ENCODE peak calls at places on chromosomes 13 and 19, in eight cellular contexts. One of them, this sample, is unnamed.

GRCh38 chr13:111845621-111846351 is 221.2 kb upstream of the SOX1 start:
- DNase-seq in effector memory CD4-positive, alpha-beta T cell: no peak
- DNase-seq in choroid plexus epithelial cell: no peak
- DNase-seq in hepatic stellate cell: no peak
- DNase-seq in astrocyte of the cerebellum: no peak
- DNase-seq in neural crest cell: no peak
- DNase-seq in GM23338: peak
- DNase-seq in stimulated activated CD4-positive, alpha-beta T cell treated with anti-CD3 and anti-CD28 coated beads, Interleukin-4, amount 100 ng/mL, for 1 hour: no peak
- DNase-seq in this sample: no peak

GRCh38 chr13:66264976-66265375 is 965.2 kb downstream of the PCDH9 start:
- DNase-seq in GM23338: no peak
- DNase-seq in choroid plexus epithelial cell: peak
- DNase-seq in hepatic stellate cell: no peak
- DNase-seq in neural crest cell: no peak
- DNase-seq in stimulated activated CD4-positive, alpha-beta T cell treated with anti-CD3 and anti-CD28 coated beads, Interleukin-4, amount 100 ng/mL, for 1 hour: no peak
- DNase-seq in effector memory CD4-positive, alpha-beta T cell: no peak
- DNase-seq in astrocyte of the cerebellum: peak
- DNase-seq in this sample: no peak

GRCh38 chr19:36111200-36111539 is 227 bp downstream of the OVOL3 start:
- DNase-seq in stimulated activated CD4-positive, alpha-beta T cell treated with anti-CD3 and anti-CD28 coated beads, Interleukin-4, amount 100 ng/mL, for 1 hour: no peak
- DNase-seq in neural crest cell: no peak
- DNase-seq in choroid plexus epithelial cell: no peak
- DNase-seq in astrocyte of the cerebellum: no peak
- DNase-seq in GM23338: no peak
- DNase-seq in hepatic stellate cell: no peak
- DNase-seq in effector memory CD4-positive, alpha-beta T cell: no peak
- DNase-seq in this sample: no peak

GRCh38 chr13:49681837-49682236 is 9.4 kb downstream of the EBPL start:
- DNase-seq in astrocyte of the cerebellum: no peak
- DNase-seq in effector memory CD4-positive, alpha-beta T cell: no peak
- DNase-seq in stimulated activated CD4-positive, alpha-beta T cell treated with anti-CD3 and anti-CD28 coated beads, Interleukin-4, amount 100 ng/mL, for 1 hour: no peak
- DNase-seq in hepatic stellate cell: no peak
- DNase-seq in choroid plexus epithelial cell: peak
- DNase-seq in neural crest cell: no peak
- DNase-seq in GM23338: no peak
- DNase-seq in this sample: no peak

GRCh38 chr13:79457948-79458347 is 23.0 kb upstream of the NDFIP2 start:
- DNase-seq in astrocyte of the cerebellum: no peak
- DNase-seq in GM23338: no peak
- DNase-seq in stimulated activated CD4-positive, alpha-beta T cell treated with anti-CD3 and anti-CD28 coated beads, Interleukin-4, amount 100 ng/mL, for 1 hour: no peak
- DNase-seq in choroid plexus epithelial cell: peak
- DNase-seq in neural crest cell: no peak
- DNase-seq in effector memory CD4-positive, alpha-beta T cell: no peak
- DNase-seq in hepatic stellate cell: peak
- DNase-seq in this sample: no peak

GRCh38 chr13:49840266-49840665 is 47.8 kb upstream of the KPNA3 start:
- DNase-seq in effector memory CD4-positive, alpha-beta T cell: no peak
- DNase-seq in hepatic stellate cell: no peak
- DNase-seq in GM23338: peak
- DNase-seq in choroid plexus epithelial cell: no peak
- DNase-seq in astrocyte of the cerebellum: no peak
- DNase-seq in stimulated activated CD4-positive, alpha-beta T cell treated with anti-CD3 and anti-CD28 coated beads, Interleukin-4, amount 100 ng/mL, for 1 hour: no peak
- DNase-seq in neural crest cell: no peak
- DNase-seq in this sample: no peak

GRCh38 chr19:14006766-14007562 is 844 bp upstream of the RFX1 start:
- DNase-seq in GM23338: peak
- DNase-seq in choroid plexus epithelial cell: no peak
- DNase-seq in neural crest cell: peak
- DNase-seq in stimulated activated CD4-positive, alpha-beta T cell treated with anti-CD3 and anti-CD28 coated beads, Interleukin-4, amount 100 ng/mL, for 1 hour: no peak
- DNase-seq in astrocyte of the cerebellum: no peak
- DNase-seq in effector memory CD4-positive, alpha-beta T cell: no peak
- DNase-seq in hepatic stellate cell: peak
- DNase-seq in this sample: no peak

GRCh38 chr19:31349160-31349881 is at the start of gene TSHZ3:
- DNase-seq in hepatic stellate cell: peak
- DNase-seq in astrocyte of the cerebellum: peak
- DNase-seq in GM23338: peak
- DNase-seq in choroid plexus epithelial cell: peak
- DNase-seq in effector memory CD4-positive, alpha-beta T cell: peak
- DNase-seq in stimulated activated CD4-positive, alpha-beta T cell treated with anti-CD3 and anti-CD28 coated beads, Interleukin-4, amount 100 ng/mL, for 1 hour: peak
- DNase-seq in neural crest cell: peak
- DNase-seq in this sample: no peak

GRCh38 chr13:99027260-99027659 is 49.4 kb upstream of the DOCK9 start:
- DNase-seq in astrocyte of the cerebellum: no peak
- DNase-seq in GM23338: no peak
- DNase-seq in hepatic stellate cell: no peak
- DNase-seq in neural crest cell: no peak
- DNase-seq in effector memory CD4-positive, alpha-beta T cell: no peak
- DNase-seq in stimulated activated CD4-positive, alpha-beta T cell treated with anti-CD3 and anti-CD28 coated beads, Interleukin-4, amount 100 ng/mL, for 1 hour: no peak
- DNase-seq in choroid plexus epithelial cell: no peak
- DNase-seq in this sample: no peak

GRCh38 chr19:55383279-55383788 is 758 bp downstream of the TMEM238 start:
- DNase-seq in stimulated activated CD4-positive, alpha-beta T cell treated with anti-CD3 and anti-CD28 coated beads, Interleukin-4, amount 100 ng/mL, for 1 hour: no peak
- DNase-seq in GM23338: peak
- DNase-seq in neural crest cell: no peak
- DNase-seq in hepatic stellate cell: no peak
- DNase-seq in effector memory CD4-positive, alpha-beta T cell: no peak
- DNase-seq in astrocyte of the cerebellum: no peak
- DNase-seq in choroid plexus epithelial cell: no peak
- DNase-seq in this sample: no peak

GRCh38 chr19:9431475-9431874 is 3.9 kb downstream of the ZNF266 start:
- DNase-seq in GM23338: peak
- DNase-seq in effector memory CD4-positive, alpha-beta T cell: peak
- DNase-seq in astrocyte of the cerebellum: no peak
- DNase-seq in hepatic stellate cell: peak
- DNase-seq in choroid plexus epithelial cell: peak
- DNase-seq in neural crest cell: peak
- DNase-seq in stimulated activated CD4-positive, alpha-beta T cell treated with anti-CD3 and anti-CD28 coated beads, Interleukin-4, amount 100 ng/mL, for 1 hour: peak
- DNase-seq in this sample: no peak

GRCh38 chr13:30561506-30561905 is 56.2 kb upstream of the USPL1 start:
- DNase-seq in hepatic stellate cell: no peak
- DNase-seq in astrocyte of the cerebellum: no peak
- DNase-seq in GM23338: no peak
- DNase-seq in stimulated activated CD4-positive, alpha-beta T cell treated with anti-CD3 and anti-CD28 coated beads, Interleukin-4, amount 100 ng/mL, for 1 hour: no peak
- DNase-seq in neural crest cell: no peak
- DNase-seq in effector memory CD4-positive, alpha-beta T cell: no peak
- DNase-seq in choroid plexus epithelial cell: peak
- DNase-seq in this sample: no peak

GRCh38 chr19:13729859-13730258 is 34.5 kb upstream of the MRI1 start:
- DNase-seq in GM23338: no peak
- DNase-seq in hepatic stellate cell: no peak
- DNase-seq in choroid plexus epithelial cell: no peak
- DNase-seq in stimulated activated CD4-positive, alpha-beta T cell treated with anti-CD3 and anti-CD28 coated beads, Interleukin-4, amount 100 ng/mL, for 1 hour: no peak
- DNase-seq in neural crest cell: no peak
- DNase-seq in astrocyte of the cerebellum: no peak
- DNase-seq in effector memory CD4-positive, alpha-beta T cell: no peak
- DNase-seq in this sample: no peak

GRCh38 chr19:2524840-2525723 is 49.2 kb downstream of the GADD45B start:
- DNase-seq in GM23338: peak
- DNase-seq in neural crest cell: no peak
- DNase-seq in choroid plexus epithelial cell: peak
- DNase-seq in astrocyte of the cerebellum: no peak
- DNase-seq in hepatic stellate cell: peak
- DNase-seq in stimulated activated CD4-positive, alpha-beta T cell treated with anti-CD3 and anti-CD28 coated beads, Interleukin-4, amount 100 ng/mL, for 1 hour: no peak
- DNase-seq in effector memory CD4-positive, alpha-beta T cell: no peak
- DNase-seq in this sample: peak

GRCh38 chr13:50357586-50358118 is 342.4 kb downstream of the KCNRG start:
- DNase-seq in astrocyte of the cerebellum: peak
- DNase-seq in stimulated activated CD4-positive, alpha-beta T cell treated with anti-CD3 and anti-CD28 coated beads, Interleukin-4, amount 100 ng/mL, for 1 hour: no peak
- DNase-seq in GM23338: no peak
- DNase-seq in hepatic stellate cell: peak
- DNase-seq in effector memory CD4-positive, alpha-beta T cell: no peak
- DNase-seq in neural crest cell: no peak
- DNase-seq in choroid plexus epithelial cell: peak
- DNase-seq in this sample: no peak

GRCh38 chr19:31315621-31316011 is 33.6 kb downstream of the TSHZ3 start:
- DNase-seq in stimulated activated CD4-positive, alpha-beta T cell treated with anti-CD3 and anti-CD28 coated beads, Interleukin-4, amount 100 ng/mL, for 1 hour: no peak
- DNase-seq in effector memory CD4-positive, alpha-beta T cell: no peak
- DNase-seq in choroid plexus epithelial cell: no peak
- DNase-seq in neural crest cell: no peak
- DNase-seq in astrocyte of the cerebellum: no peak
- DNase-seq in GM23338: no peak
- DNase-seq in hepatic stellate cell: no peak
- DNase-seq in this sample: no peak

GRCh38 chr13:33953203-33953602 is 135.3 kb downstream of the RFC3 start:
- DNase-seq in stimulated activated CD4-positive, alpha-beta T cell treated with anti-CD3 and anti-CD28 coated beads, Interleukin-4, amount 100 ng/mL, for 1 hour: no peak
- DNase-seq in choroid plexus epithelial cell: peak
- DNase-seq in astrocyte of the cerebellum: peak
- DNase-seq in neural crest cell: no peak
- DNase-seq in hepatic stellate cell: peak
- DNase-seq in GM23338: no peak
- DNase-seq in effector memory CD4-positive, alpha-beta T cell: no peak
- DNase-seq in this sample: no peak

GRCh38 chr19:14015454-14016035 is 9.4 kb upstream of the RFX1 start:
- DNase-seq in astrocyte of the cerebellum: no peak
- DNase-seq in stimulated activated CD4-positive, alpha-beta T cell treated with anti-CD3 and anti-CD28 coated beads, Interleukin-4, amount 100 ng/mL, for 1 hour: no peak
- DNase-seq in choroid plexus epithelial cell: no peak
- DNase-seq in GM23338: no peak
- DNase-seq in effector memory CD4-positive, alpha-beta T cell: no peak
- DNase-seq in neural crest cell: no peak
- DNase-seq in hepatic stellate cell: no peak
- DNase-seq in this sample: no peak

GRCh38 chr19:13841339-13842293 is 35.3 kb upstream of the NANOS3 start:
- DNase-seq in effector memory CD4-positive, alpha-beta T cell: no peak
- DNase-seq in astrocyte of the cerebellum: no peak
- DNase-seq in GM23338: no peak
- DNase-seq in neural crest cell: no peak
- DNase-seq in choroid plexus epithelial cell: no peak
- DNase-seq in hepatic stellate cell: peak
- DNase-seq in stimulated activated CD4-positive, alpha-beta T cell treated with anti-CD3 and anti-CD28 coated beads, Interleukin-4, amount 100 ng/mL, for 1 hour: no peak
- DNase-seq in this sample: no peak

GRCh38 chr19:17902701-17903100 is 30.1 kb upstream of the CCDC124 start:
- DNase-seq in hepatic stellate cell: no peak
- DNase-seq in astrocyte of the cerebellum: peak
- DNase-seq in neural crest cell: no peak
- DNase-seq in choroid plexus epithelial cell: peak
- DNase-seq in stimulated activated CD4-positive, alpha-beta T cell treated with anti-CD3 and anti-CD28 coated beads, Interleukin-4, amount 100 ng/mL, for 1 hour: no peak
- DNase-seq in GM23338: no peak
- DNase-seq in effector memory CD4-positive, alpha-beta T cell: no peak
- DNase-seq in this sample: no peak

GRCh38 chr13:40682449-40683240 is 16.2 kb upstream of the FOXO1 start:
- DNase-seq in effector memory CD4-positive, alpha-beta T cell: no peak
- DNase-seq in GM23338: peak
- DNase-seq in stimulated activated CD4-positive, alpha-beta T cell treated with anti-CD3 and anti-CD28 coated beads, Interleukin-4, amount 100 ng/mL, for 1 hour: no peak
- DNase-seq in choroid plexus epithelial cell: peak
- DNase-seq in neural crest cell: no peak
- DNase-seq in hepatic stellate cell: no peak
- DNase-seq in astrocyte of the cerebellum: no peak
- DNase-seq in this sample: no peak

GRCh38 chr19:24033962-24034342 is 53.0 kb upstream of the ZNF254 start:
- DNase-seq in choroid plexus epithelial cell: peak
- DNase-seq in GM23338: peak
- DNase-seq in astrocyte of the cerebellum: peak
- DNase-seq in hepatic stellate cell: peak
- DNase-seq in stimulated activated CD4-positive, alpha-beta T cell treated with anti-CD3 and anti-CD28 coated beads, Interleukin-4, amount 100 ng/mL, for 1 hour: peak
- DNase-seq in neural crest cell: peak
- DNase-seq in effector memory CD4-positive, alpha-beta T cell: peak
- DNase-seq in this sample: no peak

This sample was measured in HCT116.